ENCODE peak calls at places on chromosome 13, in eight cellular contexts. W is choroid plexus epithelial cell, O is brain microvascular endothelial cell, I is left ventricle myocardium inferior, E is epithelial cell of proximal tubule, U is Peyer's patch, R is Panc1, Y is suprapubic skin. V is an unnamed sample.

GRCh38 chr13:40480915-40481525 is 185.4 kb downstream of the FOXO1 start:
- DNase-seq in W (no peak), O (no peak), I (no peak), E (no peak), U (no peak), R (no peak), Y (no peak), V (no peak)

GRCh38 chr13:106619688-106620555 is 52.0 kb upstream of the ARGLU1 start:
- DNase-seq in W (peak; percentile 84), O (peak; percentile 46), I (no peak), E (no peak), U (peak; percentile 17), R (no peak), Y (no peak), V (peak; percentile 29)

GRCh38 chr13:95924389-95924994 is 128.7 kb downstream of the UGGT2 start:
- DNase-seq in W (peak; percentile 96), O (peak; percentile 82), I (no peak), E (peak; percentile 75), U (no peak), R (peak; percentile 7), Y (no peak), V (peak; percentile 64)

GRCh38 chr13:102402292-102402691 is 444 bp upstream of the FGF14 start:
- DNase-seq in W (peak; percentile 41), O (no peak), I (peak; percentile 16), E (no peak), U (no peak), R (no peak), Y (no peak), V (peak; percentile 14)

GRCh38 chr13:24050796-24051715 is 109.5 kb upstream of the SPATA13 start:
- DNase-seq in W (no peak), O (no peak), I (no peak), E (no peak), U (no peak), R (no peak), Y (no peak), V (no peak)

GRCh38 chr13:93364166-93364565 is 137.6 kb downstream of the GPC6 start:
- DNase-seq in W (peak; percentile 44), O (peak; percentile 65), I (no peak), E (no peak), U (no peak), R (no peak), Y (no peak), V (no peak)

GRCh38 chr13:102495663-102496062 is 93.8 kb upstream of the FGF14 start:
- DNase-seq in W (no peak), O (no peak), I (no peak), E (no peak), U (no peak), R (no peak), Y (no peak), V (no peak)

GRCh38 chr13:112346173-112346898 is 29.8 kb upstream of the SPACA7 start:
- DNase-seq in W (no peak), O (no peak), I (no peak), E (no peak), U (no peak), R (no peak), Y (peak; percentile 79), V (no peak)

GRCh38 chr13:101473458-101473857 is 21.0 kb downstream of the ITGBL1 start:
- DNase-seq in W (peak; percentile 93), O (peak; percentile 84), I (peak; percentile 32), E (peak; percentile 43), U (no peak), R (no peak), Y (no peak), V (no peak)

GRCh38 chr13:21328836-21329477 is 130.1 kb downstream of the ZDHHC20 start:
- DNase-seq in W (no peak), O (no peak), I (no peak), E (no peak), U (peak; percentile 46), R (no peak), Y (no peak), V (no peak)

GRCh38 chr13:111486331-111486730 is 165.9 kb downstream of the TEX29 start:
- DNase-seq in W (no peak), O (no peak), I (no peak), E (no peak), U (no peak), R (no peak), Y (peak; percentile 38), V (no peak)

GRCh38 chr13:100490692-100491091 is 97.9 kb downstream of the GGACT start:
- DNase-seq in W (peak; percentile 55), O (no peak), I (no peak), E (no peak), U (no peak), R (no peak), Y (no peak), V (no peak)

GRCh38 chr13:112901951-112902651 is 66.9 kb upstream of the MCF2L start:
- DNase-seq in W (peak; percentile 19), O (no peak), I (peak; percentile 9), E (no peak), U (no peak), R (no peak), Y (peak; percentile 70), V (no peak)

GRCh38 chr13:67223024-67223423 is 7.1 kb downstream of the PCDH9 start:
- DNase-seq in W (peak; percentile 66), O (no peak), I (no peak), E (no peak), U (no peak), R (no peak), Y (no peak), V (no peak)

GRCh38 chr13:113151745-113152707 is 6.4 kb upstream of the PROZ start:
- DNase-seq in W (peak; percentile 81), O (peak; percentile 44), I (no peak), E (no peak), U (no peak), R (no peak), Y (peak; percentile 74), V (no peak)

GRCh38 chr13:98405690-98406344 is 171.1 kb downstream of the STK24 start:
- DNase-seq in W (no peak), O (no peak), I (no peak), E (no peak), U (no peak), R (no peak), Y (no peak), V (no peak)

GRCh38 chr13:97506511-97506910 is 72.5 kb downstream of the RAP2A start:
- DNase-seq in W (peak; percentile 97), O (peak; percentile 41), I (no peak), E (no peak), U (no peak), R (no peak), Y (no peak), V (no peak)

GRCh38 chr13:23509781-23510543 is 60.2 kb upstream of the TNFRSF19 start:
- DNase-seq in W (peak; percentile 85), O (peak; percentile 74), I (no peak), E (peak; percentile 38), U (no peak), R (no peak), Y (no peak), V (peak; percentile 65)

GRCh38 chr13:33016414-33017409 is at the start of gene KL:
- DNase-seq in W (no peak), O (no peak), I (peak; percentile 34), E (no peak), U (no peak), R (no peak), Y (peak; percentile 80), V (no peak)

GRCh38 chr13:110506859-110507566 is 54.5 kb downstream of the RAB20 start:
- DNase-seq in W (peak; percentile 87), O (no peak), I (peak; percentile 78), E (no peak), U (no peak), R (no peak), Y (no peak), V (no peak)

GRCh38 chr13:40116008-40116407 is 460.5 kb downstream of the COG6 start:
- DNase-seq in W (peak; percentile 97), O (peak; percentile 96), I (no peak), E (peak; percentile 93), U (no peak), R (no peak), Y (no peak), V (peak; percentile 76)

GRCh38 chr13:79772811-79773210 is 291.9 kb downstream of the NDFIP2 start:
- DNase-seq in W (peak; percentile 18), O (no peak), I (no peak), E (no peak), U (no peak), R (no peak), Y (no peak), V (no peak)

GRCh38 chr13:79777504-79777903 is 296.5 kb downstream of the NDFIP2 start:
- DNase-seq in W (no peak), O (no peak), I (no peak), E (no peak), U (no peak), R (no peak), Y (no peak), V (no peak)

GRCh38 chr13:79779061-79779460 is 298.1 kb downstream of the NDFIP2 start:
- DNase-seq in W (no peak), O (no peak), I (no peak), E (no peak), U (no peak), R (no peak), Y (no peak), V (no peak)

GRCh38 chr13:79776538-79776937 is 295.6 kb downstream of the NDFIP2 start:
- DNase-seq in W (peak; percentile 26), O (no peak), I (no peak), E (no peak), U (no peak), R (no peak), Y (no peak), V (no peak)

DNA sequence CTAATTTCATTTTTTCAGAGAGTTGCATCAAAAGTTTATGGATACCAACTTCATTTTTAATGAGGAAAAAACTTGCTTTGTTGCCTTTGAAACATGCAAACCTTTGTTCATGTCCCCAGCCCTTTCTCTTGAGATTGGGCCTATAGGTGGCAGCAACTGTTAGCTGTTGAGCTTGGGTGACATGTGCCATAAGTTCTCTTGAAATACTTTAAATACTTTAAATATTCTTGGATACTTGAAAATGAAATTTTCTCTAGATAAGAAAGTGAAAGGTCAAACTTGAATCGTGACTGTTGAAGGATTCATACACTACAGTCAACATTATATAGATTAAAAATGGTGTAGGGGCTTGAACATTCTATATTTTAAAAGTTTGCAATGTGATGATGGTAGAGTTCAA is 294.9 kb downstream of the NDFIP2 start:
- DNase-seq in W (peak; percentile 90), O (peak; percentile 77), I (no peak), E (no peak), U (no peak), R (peak; percentile 12), Y (no peak), V (peak; percentile 56)
- TF ChIP-seq CTCF in W (peak; percentile 82), O (peak; percentile 82), I (peak; percentile 75), E (peak; percentile 88), U (peak; percentile 67), R (peak; percentile 39), Y (peak; percentile 22), V (peak; percentile 70)

GRCh38 chr13:47417485-47417884 is 520.6 kb upstream of the HTR2A start:
- DNase-seq in W (no peak), O (no peak), I (no peak), E (no peak), U (no peak), R (no peak), Y (no peak), V (no peak)
- H3K4me3 ChIP-seq in W (no peak overlapping the region), O (no peak overlapping the region), I (no peak overlapping the region), E (no peak overlapping the region), U (no peak overlapping the region), R (no peak overlapping the region), Y (no peak overlapping the region), V (no peak overlapping the region)

GRCh38 chr13:108609353-108609752 is 20.1 kb upstream of the MYO16 start:
- DNase-seq in W (peak; percentile 81), O (no peak), I (no peak), E (no peak), U (no peak), R (no peak), Y (no peak), V (no peak)
- TF ChIP-seq CTCF in W (peak; percentile 77), O (peak; percentile 65), I (peak; percentile 71), E (peak; percentile 49), U (peak; percentile 3), R (peak; percentile 23), Y (no peak), V (peak; percentile 47)

GRCh38 chr13:35854286-35854685 is 276.9 kb downstream of the DCLK1 start:
- DNase-seq in W (no peak), O (no peak), I (no peak), E (no peak), U (no peak), R (no peak), Y (no peak), V (no peak)
- H3K4me3 ChIP-seq in W (no peak overlapping the region), O (no peak overlapping the region), I (no peak overlapping the region), E (no peak overlapping the region), U (no peak overlapping the region), R (no peak overlapping the region), Y (peak overlapping the region; percentile 27), V (no peak overlapping the region)